ENCODE peak calls at places on chromosome 20, in nine cellular contexts. U, J, H, K, Q, A, I, S and O are unnamed samples.

GRCh38 chr20:53890434-53891305 is 179.7 kb downstream of the BCAS1 start:
- DNase-seq in U (no peak), J (no peak), H (no peak), K (no peak), Q (no peak), A (no peak), I (no peak), S (no peak), O (no peak)

GRCh38 chr20:32112862-32113261 is 3.3 kb downstream of the TM9SF4 start:
- DNase-seq in U (peak), J (no peak), H (no peak), K (no peak), Q (no peak), A (peak), I (no peak), S (no peak), O (peak)

GRCh38 chr20:10250902-10251301 is 32.3 kb downstream of the SNAP25 start:
- DNase-seq in U (no peak), J (no peak), H (no peak), K (no peak), Q (no peak), A (no peak), I (no peak), S (no peak), O (no peak)

GRCh38 chr20:11376998-11377397 is 540.7 kb upstream of the BTBD3 start:
- DNase-seq in U (no peak), J (peak), H (no peak), K (no peak), Q (peak), A (no peak), I (no peak), S (no peak), O (no peak)

GRCh38 chr20:16385462-16385861 is 187.8 kb downstream of the KIF16B start:
- DNase-seq in U (no peak), J (no peak), H (no peak), K (no peak), Q (no peak), A (no peak), I (no peak), S (no peak), O (no peak)

GRCh38 chr20:63792866-63793265 is 38.2 kb downstream of the ZBTB46 start:
- DNase-seq in U (no peak), J (no peak), H (no peak), K (no peak), Q (no peak), A (no peak), I (no peak), S (no peak), O (no peak)

GRCh38 chr20:34010405-34010895 is 16.7 kb downstream of the RALY start:
- DNase-seq in U (no peak), J (no peak), H (no peak), K (no peak), Q (no peak), A (no peak), I (no peak), S (no peak), O (peak)

GRCh38 chr20:45470939-45471338 is 1.4 kb downstream of the WFDC2 start:
- DNase-seq in U (no peak), J (no peak), H (no peak), K (no peak), Q (peak), A (no peak), I (no peak), S (no peak), O (no peak)

GRCh38 chr20:53050338-53050737 is 78.2 kb downstream of the TSHZ2 start:
- DNase-seq in U (no peak), J (no peak), H (no peak), K (no peak), Q (no peak), A (no peak), I (no peak), S (no peak), O (no peak)

GRCh38 chr20:23305098-23305497 is 45.5 kb upstream of the NXT1 start:
- DNase-seq in U (no peak), J (peak), H (peak), K (no peak), Q (peak), A (no peak), I (no peak), S (no peak), O (no peak)

GRCh38 chr20:44961024-44961866 is 1.0 kb upstream of the TOMM34 start:
- DNase-seq in U (no peak), J (no peak), H (no peak), K (no peak), Q (no peak), A (no peak), I (no peak), S (no peak), O (no peak)

GRCh38 chr20:2290486-2290885 is 5.3 kb upstream of the TGM3 start:
- DNase-seq in U (no peak), J (no peak), H (no peak), K (no peak), Q (no peak), A (no peak), I (no peak), S (no peak), O (no peak)

GRCh38 chr20:8215516-8215915 is 83.5 kb downstream of the PLCB1 start:
- DNase-seq in U (no peak), J (peak), H (no peak), K (no peak), Q (peak), A (no peak), I (no peak), S (no peak), O (no peak)

GRCh38 chr20:2626853-2627541 is 25.4 kb upstream of the NOP56 start:
- DNase-seq in U (no peak), J (peak), H (no peak), K (no peak), Q (peak), A (peak), I (no peak), S (no peak), O (no peak)